ENCODE peak calls at places on chromosomes 11 and 22, in six cellular contexts. W is stimulated activated naive CD4-positive, alpha-beta T cell; V is stimulated activated CD4-positive, alpha-beta T cell treated with anti-CD3 and anti-CD28 coated beads, TNF-alpha, amount 100 ng/mL, for 48 hours; K is mucosa of gallbladder; R is NCI-H2171 treated with DMSO at 0.1 percent for 48 hours; A is activated CD4-positive, alpha-beta T cell treated with anti-CD3 and anti-CD28 coated beads for 48 hours. E is an unnamed sample.
A peak's percentile ranks its signal among the peaks of the same experiment; 100 is the strongest.

GRCh38 chr22:24894998-24895397 is 51.5 kb downstream of the LHFPL7 start:
- DNase-seq in W (no peak), V (no peak), K (peak; percentile 87), R (peak; percentile 12), A (no peak), E (peak; percentile 87)

GRCh38 chr11:66115638-66116410 is 45.8 kb downstream of the PACS1 start:
- DNase-seq in W (no peak), V (no peak), K (no peak), R (no peak), A (no peak), E (no peak)

GRCh38 chr22:45878051-45878764 is 98.8 kb downstream of the WNT7B start:
- DNase-seq in W (no peak), V (no peak), K (no peak), R (peak; percentile 93), A (no peak), E (no peak)

GRCh38 chr11:87908086-87908485 is 267.2 kb downstream of the RAB38 start:
- DNase-seq in W (no peak), V (no peak), K (no peak), R (no peak), A (no peak), E (no peak)

GRCh38 chr22:49658902-49659280 is 168.8 kb downstream of the BRD1 start:
- DNase-seq in W (no peak), V (no peak), K (no peak), R (peak; percentile 96), A (no peak), E (no peak)

GRCh38 chr11:12817681-12818332 is 143.6 kb downstream of the TEAD1 start:
- DNase-seq in W (no peak), V (no peak), K (no peak), R (no peak), A (no peak), E (no peak)

GRCh38 chr11:93329936-93330445 is 551 bp upstream of the DEUP1 start:
- DNase-seq in W (no peak), V (no peak), K (no peak), R (peak; percentile 4), A (no peak), E (peak; percentile 15)

GRCh38 chr11:2721163-2721935 is 21.6 kb upstream of the KCNQ1OT1 start:
- DNase-seq in W (no peak), V (no peak), K (no peak), R (no peak), A (no peak), E (no peak)

GRCh38 chr11:25981998-25982397 is 349.9 kb upstream of the ANO3 start:
- DNase-seq in W (no peak), V (no peak), K (peak; percentile 20), R (peak; percentile 52), A (no peak), E (peak; percentile 33)

GRCh38 chr22:50169774-50170341 is 673 bp upstream of the PANX2 start:
- DNase-seq in W (no peak), V (no peak), K (no peak), R (peak; percentile 42), A (peak; percentile 73), E (peak; percentile 43)

GRCh38 chr22:30806391-30806861 is 111.8 kb downstream of the OSBP2 start:
- DNase-seq in W (no peak), V (no peak), K (no peak), R (no peak), A (no peak), E (no peak)